ENCODE peak calls at places on chromosomes 7 and 10, in seven cellular contexts. C, X, J, D, U, K and P are unnamed samples.

GRCh38 chr7:127900735-127901685 is 130.2 kb downstream of the LRRC4 start:
- DNase-seq in K (no peak), J (no peak), X (no peak), C (no peak), U (no peak), D (no peak), P (peak)

GRCh38 chr10:105247831-105248499 is 606.9 kb downstream of the SORCS3 start:
- DNase-seq in C (no peak), J (no peak), X (no peak), K (no peak), U (no peak), D (no peak), P (no peak)

GRCh38 chr7:101251871-101252659 is 7.2 kb upstream of the FIS1 start:
- DNase-seq in U (peak), D (peak), X (peak), C (peak), K (peak), J (peak), P (peak)

GRCh38 chr7:156544919-156545715 is 95.5 kb upstream of the RNF32 start:
- DNase-seq in J (no peak), C (no peak), U (no peak), X (no peak), D (no peak), K (no peak), P (no peak)

GRCh38 chr7:131164025-131164899 is 163.4 kb upstream of the MKLN1 start:
- DNase-seq in X (no peak), U (no peak), K (no peak), C (no peak), D (no peak), J (no peak), P (no peak)

GRCh38 chr10:115969591-115969990 is 303.4 kb downstream of the GFRA1 start:
- DNase-seq in J (no peak), D (no peak), K (no peak), U (no peak), X (no peak), C (no peak), P (no peak)

GRCh38 chr7:15720849-15721471 is 34.5 kb upstream of the MEOX2 start:
- DNase-seq in D (peak), J (peak), C (no peak), U (no peak), X (no peak), K (no peak), P (peak)

GRCh38 chr7:24722386-24723177 is 34.7 kb downstream of the GSDME start:
- DNase-seq in J (no peak), X (no peak), C (peak), K (no peak), U (no peak), D (no peak), P (no peak)

GRCh38 chr10:59873924-59874323 is 32.4 kb downstream of the CCDC6 start:
- DNase-seq in D (no peak), X (no peak), U (no peak), J (no peak), C (no peak), K (no peak), P (no peak)

GRCh38 chr7:123355576-123356195 is 155.9 kb upstream of the SLC13A1 start:
- DNase-seq in U (no peak), C (no peak), K (no peak), X (no peak), J (no peak), D (no peak), P (no peak)